ENCODE peak calls at places on chromosomes 16 and 17, in eight cellular contexts. S is endothelial cell of umbilical vein, Y is fibroblast of lung, E is Caco-2, I is upper lobe of right lung, Q is IMR-90, A is uterus, O is heart right ventricle. X is an unnamed sample.

GRCh38 chr17:36183001-36183810 is 6.8 kb upstream of the TBC1D3B start:
- DNase-seq in S (no peak), Y (peak; percentile 78), E (peak; percentile 77), I (peak; percentile 86), Q (peak; percentile 54), A (peak; percentile 9), O (peak; percentile 73), X (no peak)

GRCh38 chr17:199195-199604 is 17.8 kb upstream of the DOC2B start:
- DNase-seq in S (peak; percentile 50), Y (peak; percentile 35), E (no peak), I (no peak), Q (peak; percentile 16), A (no peak), O (no peak), X (no peak)

GRCh38 chr17:4536742-4537411 is 18.3 kb downstream of the MYBBP1A start:
- DNase-seq in S (peak; percentile 43), Y (no peak), E (no peak), I (no peak), Q (peak; percentile 7), A (peak; percentile 61), O (no peak), X (no peak)

GRCh38 chr17:81090361-81091133 is 55.6 kb downstream of the BAIAP2 start:
- DNase-seq in S (no peak), Y (no peak), E (peak; percentile 44), I (peak; percentile 91), Q (no peak), A (no peak), O (no peak), X (peak; percentile 34)

GRCh38 chr17:81869221-81870154 is 1.6 kb downstream of the ARHGDIA start:
- DNase-seq in S (peak; percentile 39), Y (peak; percentile 33), E (peak; percentile 54), I (peak; percentile 70), Q (no peak), A (peak; percentile 44), O (peak; percentile 24), X (no peak)

GRCh38 chr17:78305801-78306200 is 54.1 kb downstream of the SOCS3 start:
- DNase-seq in S (no peak), Y (no peak), E (no peak), I (no peak), Q (no peak), A (no peak), O (no peak), X (no peak)

GRCh38 chr17:74836691-74837467 is 22.8 kb downstream of the GRIN2C start:
- DNase-seq in S (no peak), Y (no peak), E (no peak), I (no peak), Q (no peak), A (no peak), O (no peak), X (no peak)

GRCh38 chr16:28318042-28318597 is 25.8 kb downstream of the SBK1 start:
- DNase-seq in S (no peak), Y (no peak), E (no peak), I (no peak), Q (no peak), A (no peak), O (no peak), X (no peak)

GRCh38 chr16:83899272-83899897 is 470 bp downstream of the MLYCD start:
- DNase-seq in S (peak; percentile 75), Y (peak; percentile 71), E (peak; percentile 71), I (peak; percentile 80), Q (peak; percentile 66), A (peak; percentile 27), O (peak; percentile 31), X (no peak)

GRCh38 chr17:50511058-50511457 is 2.8 kb downstream of the MYCBPAP start:
- DNase-seq in S (no peak), Y (no peak), E (no peak), I (no peak), Q (peak; percentile 50), A (no peak), O (no peak), X (no peak)

GRCh38 chr17:28471531-28472342 is 1.7 kb upstream of the SLC13A2 start:
- DNase-seq in S (no peak), Y (no peak), E (no peak), I (no peak), Q (no peak), A (no peak), O (no peak), X (no peak)

GRCh38 chr16:24041834-24042631 is 206.2 kb downstream of the PRKCB start:
- DNase-seq in S (peak; percentile 53), Y (peak; percentile 23), E (peak; percentile 73), I (peak; percentile 67), Q (peak; percentile 48), A (no peak), O (peak; percentile 50), X (no peak)

GRCh38 chr16:85175724-85176233 is 63.5 kb upstream of the CIBAR2 start:
- DNase-seq in S (no peak), Y (no peak), E (no peak), I (no peak), Q (no peak), A (no peak), O (no peak), X (no peak)

GRCh38 chr17:17355426-17355825 is 52.3 kb downstream of the NT5M start:
- DNase-seq in S (no peak), Y (no peak), E (no peak), I (peak; percentile 46), Q (no peak), A (no peak), O (no peak), X (no peak)

GRCh38 chr17:41555105-41555887 is 16.6 kb downstream of the KRT9 start:
- DNase-seq in S (peak; percentile 87), Y (no peak), E (no peak), I (no peak), Q (no peak), A (no peak), O (no peak), X (no peak)

GRCh38 chr17:32558997-32559650 is 72.3 kb downstream of the CDK5R1 start:
- DNase-seq in S (no peak), Y (no peak), E (no peak), I (no peak), Q (no peak), A (no peak), O (no peak), X (no peak)

GRCh38 chr17:60392845-60393702 is 1.1 kb upstream of the USP32 start:
- DNase-seq in S (peak; percentile 80), Y (peak; percentile 73), E (peak; percentile 21), I (peak; percentile 67), Q (peak; percentile 60), A (peak; percentile 31), O (peak; percentile 41), X (no peak)

GRCh38 chr16:4385066-4385788 is 13.6 kb downstream of the VASN start:
- DNase-seq in S (no peak), Y (no peak), E (no peak), I (no peak), Q (no peak), A (no peak), O (no peak), X (no peak)

GRCh38 chr16:24686678-24687077 is 42.8 kb upstream of the TNRC6A start:
- DNase-seq in S (no peak), Y (no peak), E (no peak), I (no peak), Q (no peak), A (no peak), O (no peak), X (no peak)

GRCh38 chr16:84845496-84846002 is 25.8 kb downstream of the CRISPLD2 start:
- DNase-seq in S (no peak), Y (no peak), E (no peak), I (no peak), Q (no peak), A (no peak), O (no peak), X (no peak)

GRCh38 chr16:11312718-11313492 is 31.8 kb upstream of the PRM1 start:
- DNase-seq in S (no peak), Y (peak; percentile 84), E (peak; percentile 82), I (no peak), Q (peak; percentile 78), A (peak; percentile 43), O (no peak), X (no peak)
- H3K4me1 ChIP-seq in S (no peaks in the 10 kb centered on the region), Y (peaks cover 7% of the 10 kb centered on the region), E (peaks cover 38% of the 10 kb centered on the region), I (peaks cover 26% of the 10 kb centered on the region), Q (peaks cover 24% of the 10 kb centered on the region), A (no peaks in the 10 kb centered on the region), O (no peaks in the 10 kb centered on the region), X (peaks cover 11% of the 10 kb centered on the region)

DNA sequence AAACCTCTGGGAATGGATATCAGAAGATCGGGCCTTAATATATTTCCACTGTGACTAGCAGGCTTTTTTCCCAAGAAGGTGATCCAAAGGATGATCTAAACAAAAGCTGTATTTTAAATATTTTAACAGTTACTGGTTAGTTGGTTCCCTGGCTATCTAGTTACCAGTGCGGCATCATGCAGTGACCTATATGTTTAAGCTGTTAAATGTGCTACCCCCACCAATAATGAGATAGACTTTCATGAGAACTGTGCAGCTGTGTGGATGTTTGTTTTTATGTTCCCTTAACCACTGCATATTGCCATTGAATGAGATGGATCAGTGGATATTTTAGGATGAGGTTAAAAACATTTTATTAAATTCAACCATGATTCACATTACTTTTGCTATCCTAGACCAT is 17.0 kb downstream of the ERN1 start:
- DNase-seq in S (no peak), Y (no peak), E (no peak), I (no peak), Q (peak; percentile 69), A (no peak), O (no peak), X (no peak)
- H3K4me1 ChIP-seq in S (peaks cover 7% of the 10 kb centered on the region), Y (peaks cover 8% of the 10 kb centered on the region), E (peaks cover 28% of the 10 kb centered on the region), I (peaks cover 48% of the 10 kb centered on the region), Q (peaks cover 14% of the 10 kb centered on the region), A (peaks cover 3% of the 10 kb centered on the region), O (peaks cover 4% of the 10 kb centered on the region), X (peaks cover 28% of the 10 kb centered on the region)

DNA sequence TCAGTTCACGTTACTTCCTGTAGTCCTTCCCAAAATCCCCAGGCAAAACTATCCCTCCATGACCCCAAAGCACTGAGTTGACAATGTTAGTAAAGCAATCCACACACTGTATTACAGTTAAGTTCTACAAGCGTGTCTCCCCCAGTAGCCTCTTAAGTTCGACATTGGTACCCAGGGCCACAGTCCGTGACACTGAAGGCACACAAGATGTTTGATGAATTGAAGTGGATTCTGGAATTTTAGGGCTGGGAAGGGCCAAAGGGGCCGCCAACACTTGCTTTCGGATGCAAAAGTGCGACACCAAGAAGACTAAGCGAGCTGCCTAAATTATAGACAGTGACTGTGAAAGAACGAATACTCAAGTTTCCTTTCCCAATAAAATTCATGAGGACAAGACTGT is 1.5 kb downstream of the VPS35 start:
- DNase-seq in S (no peak), Y (no peak), E (no peak), I (no peak), Q (no peak), A (no peak), O (no peak), X (no peak)
- H3K4me1 ChIP-seq in S (peaks cover 30% of the 10 kb centered on the region), Y (no peaks in the 10 kb centered on the region), E (peaks cover 62% of the 10 kb centered on the region), I (peaks cover 32% of the 10 kb centered on the region), Q (peaks cover 6% of the 10 kb centered on the region), A (peaks cover 6% of the 10 kb centered on the region), O (peaks cover 36% of the 10 kb centered on the region), X (peaks cover 7% of the 10 kb centered on the region)

DNA sequence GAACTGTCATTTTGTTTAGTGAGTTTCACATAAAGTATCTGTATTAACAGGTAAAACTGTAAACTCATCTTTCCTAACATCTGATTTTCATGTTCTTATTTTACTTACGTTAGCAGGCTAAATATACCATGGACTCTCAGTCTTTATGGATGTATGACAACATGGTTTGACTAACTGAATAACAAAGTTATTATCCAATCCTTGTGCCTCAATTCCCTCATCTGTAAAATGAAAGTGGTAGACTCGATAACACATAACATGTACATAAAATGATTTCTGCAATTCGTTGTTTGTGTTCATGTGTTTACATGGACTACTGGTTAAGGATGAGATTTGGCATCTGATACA is 9.5 kb upstream of the PCTP start:
- DNase-seq in S (no peak), Y (no peak), E (no peak), I (no peak), Q (no peak), A (no peak), O (no peak), X (no peak)
- H3K4me1 ChIP-seq in S (no peaks in the 10 kb centered on the region), Y (no peaks in the 10 kb centered on the region), E (no peaks in the 10 kb centered on the region), I (no peaks in the 10 kb centered on the region), Q (no peaks in the 10 kb centered on the region), A (no peaks in the 10 kb centered on the region), O (no peaks in the 10 kb centered on the region), X (no peaks in the 10 kb centered on the region)